ENCODE peak calls at places on chromosomes 7 and 10, in ten cellular contexts. L is GM20000, I is A549, R is AG09309, V is neural crest cell, D is colonic mucosa, C is fibroblast of pulmonary artery, G is coronary artery, Y is AG04450, P is tibial nerve. B is an unnamed sample.

GRCh38 chr7:98651760-98652159 is 34.7 kb downstream of the NPTX2 start:
- DNase-seq in L (no peak), C (no peak), G (no peak), V (no peak), P (no peak), I (no peak), D (no peak), Y (no peak), R (no peak), B (no peak)

GRCh38 chr7:130649004-130649790 is 19.4 kb downstream of the COPG2 start:
- DNase-seq in I (no peak), L (peak; percentile 49), G (no peak), D (no peak), Y (no peak), R (peak; percentile 49), C (peak; percentile 33), P (no peak), V (no peak), B (no peak)

GRCh38 chr10:6328708-6329423 is 126.1 kb downstream of the PFKFB3 start:
- DNase-seq in G (no peak), D (no peak), L (peak; percentile 20), P (no peak), I (no peak), R (no peak), V (no peak), C (no peak), Y (no peak), B (no peak)

GRCh38 chr10:86138551-86139065 is 228.0 kb downstream of the GRID1 start:
- DNase-seq in C (no peak), Y (no peak), P (no peak), R (no peak), D (no peak), I (no peak), V (no peak), L (no peak), G (no peak), B (no peak)

GRCh38 chr7:68269410-68269809 is 1272.8 kb downstream of the TYW1 start:
- DNase-seq in P (no peak), G (no peak), R (no peak), L (no peak), V (no peak), C (peak; percentile 17), Y (no peak), D (no peak), I (peak; percentile 34), B (no peak)

GRCh38 chr7:20238268-20238753 is 21.1 kb upstream of the MACC1 start:
- DNase-seq in L (no peak), I (no peak), P (no peak), G (no peak), V (no peak), D (no peak), C (no peak), Y (no peak), R (no peak), B (no peak)

GRCh38 chr10:133100706-133101463 is 13.2 kb downstream of the ADGRA1 start:
- DNase-seq in Y (no peak), G (no peak), R (no peak), C (no peak), P (no peak), V (peak; percentile 50), I (no peak), L (no peak), D (peak; percentile 31), B (no peak)

GRCh38 chr10:114996542-114996941 is 58.5 kb downstream of the TRUB1 start:
- DNase-seq in V (no peak), P (no peak), I (no peak), L (no peak), G (no peak), D (no peak), C (no peak), R (peak; percentile 8), Y (peak; percentile 38), B (no peak)

GRCh38 chr7:44973610-44974401 is 5.0 kb downstream of the MYO1G start:
- DNase-seq in L (peak; percentile 34), D (peak; percentile 40), V (peak; percentile 25), C (peak; percentile 49), R (no peak), I (no peak), P (no peak), Y (no peak), G (no peak), B (no peak)

GRCh38 chr10:106384541-106384940 is 780.0 kb downstream of the SORCS1 start:
- DNase-seq in Y (no peak), P (no peak), L (no peak), I (no peak), V (no peak), D (no peak), R (no peak), C (peak; percentile 70), G (no peak), B (no peak)

GRCh38 chr10:106378251-106378650 is 786.3 kb downstream of the SORCS1 start:
- DNase-seq in L (no peak), P (no peak), R (no peak), I (no peak), V (no peak), D (no peak), Y (no peak), C (no peak), G (no peak), B (no peak)

DNA sequence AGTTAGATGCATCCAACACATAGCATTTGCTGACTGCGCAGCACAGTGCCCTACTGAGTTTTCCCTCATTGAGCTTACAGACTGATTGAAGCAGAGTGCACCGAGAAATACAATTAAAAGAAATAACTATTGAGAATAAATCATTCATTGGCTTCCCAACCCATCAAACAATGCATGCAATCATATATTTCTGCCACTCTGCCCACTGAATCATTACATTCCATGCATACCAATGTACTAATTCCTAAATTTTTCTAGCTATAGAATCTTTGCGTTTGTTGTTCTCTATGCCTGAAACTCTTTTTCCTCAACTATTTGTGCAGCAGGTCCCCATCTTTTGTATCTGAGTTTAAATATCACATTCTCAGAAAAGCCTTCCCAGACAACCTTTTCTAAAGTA is 783.8 kb downstream of the SORCS1 start:
- DNase-seq in Y (no peak), V (no peak), G (no peak), L (no peak), R (no peak), I (no peak), D (no peak), C (no peak), P (no peak), B (no peak)
- TF ChIP-seq CTCF in Y (no peak), V (no peak), G (no peak), L (no peak), R (no peak), I (no peak), D (no peak), C (no peak), P (no peak), B (no peak)

GRCh38 chr7:29255839-29256782 is 61.5 kb downstream of the CHN2 start:
- DNase-seq in P (no peak), R (no peak), V (no peak), L (no peak), C (peak; percentile 14), G (no peak), D (no peak), Y (no peak), I (no peak), B (no peak)
- TF ChIP-seq CTCF in P (no peak), R (no peak), V (no peak), L (no peak), C (no peak), G (no peak), D (no peak), Y (no peak), I (no peak), B (no peak)

GRCh38 chr10:99860466-99860865 is 78.0 kb downstream of the ABCC2 start:
- DNase-seq in D (no peak), V (no peak), L (no peak), Y (no peak), G (no peak), P (no peak), R (no peak), C (no peak), I (no peak), B (no peak)

GRCh38 chr10:99855479-99856071 is 73.1 kb downstream of the ABCC2 start:
- DNase-seq in G (no peak), C (no peak), P (no peak), R (no peak), I (no peak), V (no peak), D (no peak), L (no peak), Y (no peak), B (no peak)

GRCh38 chr10:99858849-99859248 is 76.4 kb downstream of the ABCC2 start:
- DNase-seq in Y (no peak), R (no peak), G (no peak), D (no peak), I (no peak), C (no peak), V (no peak), P (no peak), L (no peak), B (no peak)

GRCh38 chr10:99854860-99855259 is 72.4 kb downstream of the ABCC2 start:
- DNase-seq in L (no peak), R (peak; percentile 67), I (peak; percentile 41), P (no peak), D (no peak), Y (peak; percentile 61), C (peak; percentile 91), G (no peak), V (no peak), B (no peak)

DNA sequence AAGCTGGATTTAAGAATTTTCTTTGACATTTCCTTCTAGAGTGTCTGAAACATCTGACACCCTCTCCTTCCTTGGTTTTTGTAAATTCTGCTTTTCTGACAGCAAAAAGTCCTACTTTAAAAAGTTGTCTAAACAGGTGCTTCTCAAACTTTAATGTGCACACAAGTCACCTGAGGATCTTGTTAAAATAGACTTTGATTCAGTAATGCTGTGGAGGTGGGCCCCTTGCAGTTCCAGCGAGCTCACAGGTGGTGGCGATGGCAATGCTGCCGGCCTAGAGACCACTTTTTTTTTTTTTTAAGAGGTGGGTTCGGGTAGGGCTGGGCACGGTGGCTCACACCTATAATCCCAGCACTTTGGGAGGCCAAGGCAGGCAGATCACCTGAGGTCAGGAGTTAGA is 77.1 kb downstream of the ABCC2 start:
- DNase-seq in G (no peak), R (no peak), C (peak; percentile 31), P (no peak), V (no peak), L (no peak), D (no peak), I (no peak), Y (no peak), B (no peak)
- TF ChIP-seq CTCF in G (no peak), R (peak; percentile 24), C (peak; percentile 48), P (no peak), V (peak; percentile 44), L (peak; percentile 30), D (no peak), I (peak; percentile 46), Y (peak; percentile 37), B (no peak)

DNA sequence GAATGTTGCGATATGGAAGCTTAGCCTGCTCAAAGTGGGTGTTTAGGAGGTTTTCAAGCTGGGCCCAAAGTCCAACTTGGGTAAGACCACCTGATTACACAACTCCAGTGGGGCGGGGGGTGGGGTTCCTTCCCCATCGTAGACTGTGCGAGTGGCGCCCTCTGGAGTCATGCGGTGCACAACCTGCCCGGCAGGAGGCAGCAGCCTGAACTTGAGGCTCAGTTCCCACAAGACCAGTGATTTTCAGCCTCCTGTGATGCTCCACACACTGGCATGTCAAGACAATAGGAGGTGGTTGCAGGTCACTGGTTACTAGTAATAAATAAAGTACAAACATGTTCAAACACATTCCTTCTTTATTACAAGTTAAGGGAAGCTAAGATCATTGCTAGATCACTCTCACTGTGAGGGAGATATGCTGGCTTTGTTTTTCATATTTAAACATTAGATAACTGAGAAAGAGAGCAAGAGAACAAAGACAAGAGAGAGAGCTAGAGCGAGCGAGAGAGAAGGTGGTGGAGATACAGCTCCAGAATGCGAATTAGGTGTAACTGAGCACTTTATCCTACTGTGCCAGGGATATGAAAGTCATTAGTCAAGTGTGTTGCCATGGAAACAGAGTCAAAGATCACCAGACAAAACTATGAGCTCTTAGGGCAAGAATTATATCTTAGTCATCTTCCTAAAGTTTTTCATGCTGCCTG is 97.4 kb upstream of the BMPER start:
- DNase-seq in I (peak; percentile 18), V (no peak), D (peak; percentile 37), L (no peak), Y (no peak), R (peak; percentile 78), C (peak; percentile 81), G (no peak), P (no peak), B (no peak)
- TF ChIP-seq CTCF in I (peak; percentile 45), V (peak; percentile 50), D (peak; percentile 24), L (peak; percentile 42), Y (peak; percentile 42), R (peak; percentile 55), C (peak; percentile 48), G (no peak), P (no peak), B (peak; percentile 23)